ENCODE peak calls at places on chromosomes 4 and X, in nine cellular contexts. Z is suprapubic skin, E is HCT116, C is IMR-90, X is transverse colon, M is lower leg skin, Q is tibial nerve, G is A549, Y is GM12878. D is an unnamed sample.

GRCh38 chr4:52638717-52639116 is 20.4 kb downstream of the USP46 start:
- DNase-seq in Z (no peak), E (no peak), C (no peak), X (no peak), M (no peak), Q (no peak), G (no peak), Y (no peak), D (no peak)

GRCh38 chrX:20378291-20378920 is 111.7 kb upstream of the RPS6KA3 start:
- DNase-seq in Z (no peak), E (no peak), C (peak; percentile 31), X (peak; percentile 60), M (no peak), Q (no peak), G (peak; percentile 85), Y (peak; percentile 12), D (no peak)

GRCh38 chr4:38105475-38105874 is 145.3 kb downstream of the PTTG2 start:
- DNase-seq in Z (no peak), E (no peak), C (no peak), X (no peak), M (no peak), Q (no peak), G (no peak), Y (peak; percentile 45), D (no peak)

GRCh38 chr4:110540606-110541440 is 64.9 kb downstream of the ENPEP start:
- DNase-seq in Z (no peak), E (no peak), C (peak; percentile 70), X (no peak), M (no peak), Q (no peak), G (no peak), Y (no peak), D (no peak)

GRCh38 chr4:89707467-89707866 is 129.5 kb downstream of the SNCA start:
- DNase-seq in Z (no peak), E (no peak), C (no peak), X (no peak), M (no peak), Q (no peak), G (no peak), Y (no peak), D (no peak)

GRCh38 chr4:28092610-28093009 is 1232.0 kb downstream of the STIM2 start:
- DNase-seq in Z (no peak), E (peak; percentile 22), C (no peak), X (no peak), M (no peak), Q (no peak), G (no peak), Y (no peak), D (no peak)

GRCh38 chr4:156870166-156870565 is 101.4 kb downstream of the PDGFC start:
- DNase-seq in Z (no peak), E (no peak), C (peak; percentile 21), X (no peak), M (no peak), Q (no peak), G (no peak), Y (no peak), D (no peak)

GRCh38 chr4:157713342-157713741 is 459.5 kb downstream of the GASK1B start:
- DNase-seq in Z (no peak), E (no peak), C (no peak), X (no peak), M (no peak), Q (no peak), G (no peak), Y (no peak), D (no peak)

GRCh38 chrX:145464650-145465049 is 217.3 kb downstream of the SPANXN1 start:
- DNase-seq in Z (no peak), E (no peak), C (no peak), X (no peak), M (no peak), Q (no peak), G (no peak), Y (no peak), D (no peak)

GRCh38 chr4:3013839-3014350 is 50.5 kb downstream of the GRK4 start:
- DNase-seq in Z (no peak), E (no peak), C (no peak), X (no peak), M (no peak), Q (no peak), G (no peak), Y (peak; percentile 46), D (peak; percentile 41)

GRCh38 chr4:77003400-77003799 is 53.8 kb downstream of the SEPTIN11 start:
- DNase-seq in Z (no peak), E (no peak), C (peak; percentile 60), X (no peak), M (no peak), Q (no peak), G (no peak), Y (no peak), D (no peak)

GRCh38 chr4:77010841-77011354 is 61.3 kb downstream of the SEPTIN11 start:
- DNase-seq in Z (no peak), E (no peak), C (peak; percentile 86), X (no peak), M (no peak), Q (no peak), G (no peak), Y (no peak), D (no peak)

GRCh38 chr4:77009511-77010120 is 60.1 kb downstream of the SEPTIN11 start:
- DNase-seq in Z (no peak), E (no peak), C (no peak), X (no peak), M (no peak), Q (no peak), G (no peak), Y (no peak), D (no peak)

GRCh38 chr4:77006753-77007355 is 57.3 kb downstream of the SEPTIN11 start:
- DNase-seq in Z (no peak), E (no peak), C (no peak), X (no peak), M (no peak), Q (no peak), G (no peak), Y (no peak), D (no peak)

GRCh38 chr4:77007358-77008230 is 58.0 kb downstream of the SEPTIN11 start:
- DNase-seq in Z (no peak), E (no peak), C (peak; percentile 83), X (no peak), M (no peak), Q (no peak), G (no peak), Y (no peak), D (no peak)
- TF ChIP-seq POLR2A in Z (no peak), E (no peak), C (no peak), X (no peak), M (no peak), Q (no peak), G (no peak), Y (no peak), D (no peak)

GRCh38 chr4:154608555-154609252 is 3.8 kb downstream of the FGG start:
- DNase-seq in Z (no peak), E (no peak), C (no peak), X (no peak), M (no peak), Q (no peak), G (no peak), Y (no peak), D (no peak)

GRCh38 chr4:154612472-154613414 is at the start of gene FGG:
- DNase-seq in Z (no peak), E (no peak), C (no peak), X (no peak), M (no peak), Q (no peak), G (peak; percentile 42), Y (no peak), D (no peak)

GRCh38 chr4:154606728-154607723 is 5.4 kb downstream of the FGG start:
- DNase-seq in Z (no peak), E (no peak), C (no peak), X (no peak), M (no peak), Q (no peak), G (no peak), Y (no peak), D (no peak)

GRCh38 chr4:154611833-154612232 is 623 bp downstream of the FGG start:
- DNase-seq in Z (no peak), E (no peak), C (no peak), X (no peak), M (no peak), Q (no peak), G (no peak), Y (no peak), D (no peak)

GRCh38 chr4:154609532-154609931 is 2.9 kb downstream of the FGG start:
- DNase-seq in Z (no peak), E (no peak), C (no peak), X (no peak), M (no peak), Q (no peak), G (no peak), Y (no peak), D (no peak)
- TF ChIP-seq POLR2A in Z (no peak), E (no peak), C (no peak), X (no peak), M (no peak), Q (no peak), G (no peak), Y (no peak), D (no peak)

DNA sequence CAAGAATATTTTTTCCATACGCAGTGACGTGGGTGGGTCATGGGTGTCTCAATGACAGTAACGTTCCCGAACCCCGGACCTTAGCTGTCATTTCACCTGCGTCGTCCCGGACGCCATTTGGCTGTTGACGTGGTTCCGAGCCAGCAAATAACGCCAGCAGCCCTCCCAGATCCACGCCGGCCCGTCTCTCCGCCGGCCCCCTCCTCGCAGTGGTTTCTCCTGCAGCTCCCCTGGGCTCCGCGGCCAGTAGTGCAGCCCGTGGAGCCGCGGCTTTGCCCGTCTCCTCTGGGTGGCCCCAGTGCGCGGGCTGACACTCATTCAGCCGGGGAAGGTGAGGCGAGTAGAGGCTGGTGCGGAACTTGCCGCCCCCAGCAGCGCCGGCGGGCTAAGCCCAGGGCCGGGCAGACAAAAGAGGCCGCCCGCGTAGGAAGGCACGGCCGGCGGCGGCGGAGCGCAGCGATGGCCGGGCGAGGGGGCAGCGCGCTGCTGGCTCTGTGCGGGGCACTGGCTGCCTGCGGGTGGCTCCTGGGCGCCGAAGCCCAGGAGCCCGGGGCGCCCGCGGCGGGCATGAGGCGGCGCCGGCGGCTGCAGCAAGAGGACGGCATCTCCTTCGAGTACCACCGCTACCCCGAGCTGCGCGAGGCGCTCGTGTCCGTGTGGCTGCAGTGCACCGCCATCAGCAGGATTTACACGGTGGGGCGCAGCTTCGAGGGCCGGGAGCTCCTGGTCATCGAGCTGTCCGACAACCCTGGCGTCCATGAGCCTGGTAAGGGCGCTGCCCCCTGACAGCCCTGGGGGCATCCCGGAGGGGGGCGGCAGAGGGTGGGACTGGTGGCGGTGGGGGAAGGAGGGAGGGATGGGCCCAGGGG is at the start of gene CPE:
- DNase-seq in Z (peak; percentile 87), E (peak; percentile 57), C (peak; percentile 44), X (peak; percentile 77), M (peak; percentile 95), Q (peak; percentile 45), G (peak; percentile 61), Y (no peak), D (peak; percentile 49)
- TF ChIP-seq POLR2A in Z (no peak), E (peak; percentile 35), C (no peak), X (peak; percentile 57), M (no peak), Q (peak; percentile 58), G (peak; percentile 22), Y (no peak), D (no peak)

DNA sequence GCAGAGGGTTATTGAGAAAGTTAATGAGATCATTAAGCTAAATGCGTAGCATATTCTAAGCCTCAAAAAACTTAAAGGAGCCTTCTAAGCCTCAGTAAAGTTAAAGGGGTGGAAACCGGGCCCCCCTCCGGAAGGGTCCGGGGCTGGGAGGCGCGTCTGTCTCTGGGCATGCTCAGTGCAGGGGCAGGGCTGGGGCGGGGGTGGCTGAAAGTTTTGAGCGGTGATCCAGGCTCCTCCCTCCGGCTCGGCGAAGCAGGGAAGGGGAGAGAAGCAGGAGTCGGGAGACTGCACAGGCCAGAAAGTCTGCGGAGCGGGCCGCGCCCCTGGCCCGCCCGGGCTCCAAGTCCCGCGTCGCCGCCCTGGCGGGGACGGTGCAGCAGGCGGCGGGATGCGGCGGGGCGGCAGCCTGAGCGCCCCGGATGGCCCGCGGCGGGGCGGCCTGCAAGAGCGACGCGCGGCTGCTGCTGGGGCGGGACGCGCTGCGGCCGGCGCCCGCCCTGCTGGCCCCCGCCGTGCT is at the start of gene EVC:
- DNase-seq in Z (peak; percentile 89), E (no peak), C (peak; percentile 74), X (peak; percentile 63), M (peak; percentile 96), Q (peak; percentile 67), G (peak; percentile 70), Y (no peak), D (peak; percentile 44)
- TF ChIP-seq POLR2A in Z (no peak), E (no peak), C (peak; percentile 63), X (no peak), M (no peak), Q (peak; percentile 69), G (peak; percentile 67), Y (no peak), D (no peak)

D was measured in GM12891.